ENCODE peak calls at places on chromosomes 12 and 14, in eight cellular contexts. G is tibial nerve, D is GM06990, K is body of pancreas, A is adipocyte, I is neuronal stem cell, L is tibial artery, B is heart right ventricle. S is an unnamed sample.

GRCh38 chr12:39062266-39062996 is 157.0 kb upstream of the CPNE8 start:
- DNase-seq in G (no peak), A (no peak), B (no peak), L (no peak), I (no peak), K (no peak), D (no peak), S (no peak)

GRCh38 chr12:86914716-86915115 is 658.5 kb upstream of the MGAT4C start:
- DNase-seq in K (no peak), D (no peak), B (no peak), I (peak; percentile 23), G (no peak), A (peak; percentile 72), L (no peak), S (peak; percentile 11)

GRCh38 chr12:95723693-95724384 is 66.7 kb downstream of the NTN4 start:
- DNase-seq in K (no peak), I (no peak), D (no peak), L (no peak), A (no peak), G (no peak), B (no peak), S (no peak)

GRCh38 chr12:119208626-119209061 is 29.9 kb downstream of the HSPB8 start:
- DNase-seq in A (no peak), I (peak; percentile 63), K (peak; percentile 12), D (no peak), G (peak; percentile 45), L (peak; percentile 86), B (peak; percentile 82), S (no peak)

GRCh38 chr14:100340454-100340813 is 17.3 kb downstream of the SLC25A47 start:
- DNase-seq in K (no peak), B (no peak), A (no peak), D (no peak), I (no peak), G (no peak), L (no peak), S (no peak)

GRCh38 chr14:51240804-51241380 is 845 bp downstream of the TMX1 start:
- DNase-seq in D (no peak), L (no peak), G (no peak), B (no peak), I (no peak), K (no peak), A (peak; percentile 7), S (no peak)

GRCh38 chr14:73726025-73726961 is 12.1 kb upstream of the PNMA1 start:
- DNase-seq in D (no peak), I (no peak), B (no peak), G (no peak), L (peak; percentile 66), A (no peak), K (no peak), S (no peak)

GRCh38 chr14:49945448-49946319 is 52.8 kb downstream of the ARF6 start:
- DNase-seq in I (no peak), B (no peak), A (no peak), D (no peak), K (no peak), L (peak; percentile 44), G (no peak), S (peak; percentile 32)

GRCh38 chr14:24398943-24399801 is at the start of gene NYNRIN:
- DNase-seq in K (peak; percentile 44), D (no peak), B (peak; percentile 80), A (peak; percentile 77), I (peak; percentile 62), L (peak; percentile 78), G (no peak), S (no peak)

GRCh38 chr14:70097576-70098256 is 91.0 kb downstream of the SLC8A3 start:
- DNase-seq in B (no peak), I (no peak), G (no peak), K (no peak), L (no peak), A (no peak), D (no peak), S (no peak)

GRCh38 chr14:92520102-92520651 is 6.6 kb downstream of the RIN3 start:
- DNase-seq in B (no peak), I (no peak), L (no peak), A (no peak), G (no peak), K (no peak), D (no peak), S (no peak)

GRCh38 chr12:110536834-110537604 is 34.9 kb downstream of the RAD9B start:
- DNase-seq in A (peak; percentile 41), D (no peak), G (no peak), L (no peak), B (no peak), I (no peak), K (no peak), S (no peak)

GRCh38 chr12:112107728-112108447 is 695 bp downstream of the NAA25 start:
- DNase-seq in I (no peak), D (no peak), L (peak; percentile 63), K (peak; percentile 37), B (peak; percentile 30), A (peak; percentile 58), G (no peak), S (peak; percentile 65)

GRCh38 chr12:6970096-6970527 is 352 bp downstream of the PHB2 start:
- DNase-seq in D (no peak), G (no peak), L (no peak), B (no peak), A (no peak), K (peak; percentile 57), I (no peak), S (no peak)
- H3K4me3 ChIP-seq in D (peak overlapping the region; percentile 97), G (peak overlapping the region; percentile 88), L (peak overlapping the region; percentile 81), B (peak overlapping the region; percentile 97), A (peak overlapping the region; percentile 95), K (peak overlapping the region; percentile 99), I (peak overlapping the region; percentile 96), S (peak overlapping the region; percentile 72)

GRCh38 chr12:116735951-116736599 is 1.8 kb downstream of the SPRING1 start:
- DNase-seq in B (no peak), A (no peak), D (no peak), L (no peak), I (no peak), K (peak; percentile 37), G (no peak), S (no peak)
- H3K4me3 ChIP-seq in B (peak overlapping the region; percentile 97), A (peak overlapping the region; percentile 98), D (peak overlapping the region; percentile 79), L (no peak overlapping the region), I (no peak overlapping the region), K (no peak overlapping the region), G (no peak overlapping the region), S (no peak overlapping the region)

GRCh38 chr12:27709212-27709931 is 1.3 kb upstream of the MRPS35 start:
- DNase-seq in A (no peak), I (no peak), L (no peak), B (no peak), D (no peak), G (no peak), K (no peak), S (no peak)
- H3K4me3 ChIP-seq in A (peak overlapping the region; percentile 99), I (no peak overlapping the region), L (peak overlapping the region; percentile 95), B (peak overlapping the region; percentile 83), D (peak overlapping the region; percentile 96), G (peak overlapping the region; percentile 96), K (peak overlapping the region; percentile 81), S (no peak overlapping the region)

GRCh38 chr12:76081909-76082308 is 2.6 kb downstream of the NAP1L1 start:
- DNase-seq in L (no peak), K (no peak), I (no peak), B (no peak), A (no peak), D (no peak), G (no peak), S (no peak)

GRCh38 chr12:76085159-76085868 is 829 bp upstream of the NAP1L1 start:
- DNase-seq in L (no peak), G (no peak), K (no peak), D (peak; percentile 19), B (no peak), A (peak; percentile 30), I (peak; percentile 9), S (peak; percentile 68)

GRCh38 chr12:76083761-76084276 is 666 bp downstream of the NAP1L1 start:
- DNase-seq in G (peak; percentile 30), B (peak; percentile 71), K (peak; percentile 58), L (peak; percentile 79), D (peak; percentile 82), I (peak; percentile 85), A (peak; percentile 94), S (peak; percentile 44)

GRCh38 chr12:76084277-76085158 is at the start of gene NAP1L1:
- DNase-seq in D (peak; percentile 96), A (peak; percentile 99), B (peak; percentile 98), L (peak; percentile 98), I (peak; percentile 94), G (peak; percentile 94), K (peak; percentile 95), S (peak; percentile 97)

GRCh38 chr12:76083246-76083735 is 1.2 kb downstream of the NAP1L1 start:
- DNase-seq in A (peak; percentile 29), B (no peak), I (no peak), L (no peak), K (no peak), D (no peak), G (no peak), S (no peak)
- H3K4me3 ChIP-seq in A (peak overlapping the region; percentile 95), B (peak overlapping the region; percentile 89), I (peak overlapping the region; percentile 82), L (peak overlapping the region; percentile 92), K (peak overlapping the region; percentile 72), D (peak overlapping the region; percentile 98), G (peak overlapping the region; percentile 64), S (peak overlapping the region; percentile 61)

GRCh38 chr12:1766110-1766509 is 54.3 kb upstream of the LRTM2 start:
- DNase-seq in G (no peak), D (no peak), K (no peak), A (no peak), L (no peak), B (no peak), I (no peak), S (no peak)

GRCh38 chr12:1761857-1762256 is 58.5 kb upstream of the LRTM2 start:
- DNase-seq in I (no peak), G (no peak), K (no peak), D (no peak), B (no peak), A (no peak), L (no peak), S (no peak)

GRCh38 chr12:1758887-1759286 is 61.5 kb upstream of the LRTM2 start:
- DNase-seq in I (no peak), D (no peak), K (no peak), B (no peak), L (no peak), G (no peak), A (peak; percentile 33), S (no peak)

DNA sequence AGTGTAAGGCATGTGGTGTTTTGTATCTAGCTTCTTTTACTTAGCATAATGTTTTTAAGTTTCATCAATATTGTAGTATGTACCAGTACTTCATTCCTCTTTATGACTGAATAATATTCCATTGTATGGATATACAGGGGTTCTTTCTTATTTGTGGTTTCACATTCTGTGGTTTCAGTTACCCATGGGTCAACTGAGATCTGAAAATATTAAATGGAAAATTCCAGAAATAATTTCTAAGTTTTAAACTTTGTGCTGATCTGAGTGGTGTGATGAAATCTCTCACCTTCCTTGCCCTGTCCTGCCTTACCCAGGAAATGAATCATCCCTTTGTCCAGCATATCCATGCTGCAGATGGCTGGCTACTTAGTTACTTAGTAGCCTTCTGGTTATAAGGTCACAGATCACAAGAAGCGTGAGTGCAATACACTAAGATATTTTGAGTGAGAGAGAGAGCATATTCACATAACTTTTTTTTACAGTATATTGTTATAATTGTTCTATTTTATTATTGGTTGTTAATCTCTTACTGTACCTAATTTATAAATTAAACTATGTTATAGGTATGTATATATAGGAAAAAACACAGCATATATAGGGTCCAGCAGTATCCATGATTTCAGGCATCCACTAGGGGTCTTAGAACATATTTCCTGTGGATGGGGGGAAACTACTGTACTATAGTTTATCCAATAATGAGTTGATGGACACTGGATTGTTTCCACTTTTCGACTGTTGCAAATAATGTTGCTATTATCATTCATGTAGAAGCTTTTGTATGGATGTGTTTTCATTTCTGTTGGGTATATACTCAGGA is 59.6 kb upstream of the LRTM2 start:
- DNase-seq in I (no peak), L (no peak), K (no peak), A (no peak), G (no peak), D (no peak), B (no peak), S (no peak)
- H3K4me3 ChIP-seq in I (no peak overlapping the region), L (no peak overlapping the region), K (no peak overlapping the region), A (no peak overlapping the region), G (no peak overlapping the region), D (no peak overlapping the region), B (no peak overlapping the region), S (no peak overlapping the region)